ENCODE peak calls at places on chromosomes 11 and 22, in nine cellular contexts. L is right atrium auricular region; E is RWPE1; Z is stimulated activated CD8-positive, alpha-beta memory T cell treated with anti-CD3 and anti-CD28 coated beads, Interleukin-4, amount 100 ng/mL, for 4 hours; K is ELF-1; O is hippocampal formation; D is heart right ventricle; S is heart left ventricle; A is T follicular helper cell. P is an unnamed sample.

GRCh38 chr11:45017329-45017728 is 66.6 kb upstream of the TP53I11 start:
- DNase-seq in L (no peak), Z (no peak), K (peak; percentile 64), A (no peak), O (no peak), E (no peak), S (no peak), D (no peak), P (no peak)

GRCh38 chr22:35913925-35914324 is 114.7 kb downstream of the RBFOX2 start:
- DNase-seq in Z (no peak), S (no peak), A (no peak), K (no peak), E (no peak), O (no peak), D (no peak), L (no peak), P (no peak)

GRCh38 chr11:118176400-118177134 is at the start of gene SCN2B:
- DNase-seq in A (no peak), K (no peak), E (peak; percentile 41), L (no peak), O (no peak), S (no peak), D (no peak), Z (no peak), P (no peak)

GRCh38 chr11:3221408-3222002 is 2.9 kb upstream of the MRGPRG start:
- DNase-seq in Z (no peak), E (no peak), O (no peak), L (no peak), S (no peak), D (no peak), A (no peak), K (no peak), P (peak; percentile 39)

GRCh38 chr11:112533682-112534081 is 273.0 kb upstream of the PLET1 start:
- DNase-seq in Z (no peak), D (no peak), E (no peak), K (no peak), S (no peak), A (no peak), O (no peak), L (no peak), P (no peak)

GRCh38 chr11:106770489-106771100 is 247.7 kb downstream of the GUCY1A2 start:
- DNase-seq in E (no peak), L (no peak), A (no peak), O (no peak), D (no peak), S (no peak), K (no peak), Z (no peak), P (no peak)

GRCh38 chr11:67300256-67300755 is 3.0 kb upstream of the SSH3 start:
- DNase-seq in K (no peak), Z (no peak), A (no peak), D (no peak), E (no peak), S (no peak), L (no peak), O (no peak), P (no peak)

GRCh38 chr11:1714908-1715885 is 18.2 kb downstream of the KRTAP5-6 start:
- DNase-seq in A (no peak), Z (no peak), D (peak; percentile 23), O (no peak), K (no peak), L (no peak), E (no peak), S (peak; percentile 84), P (no peak)

GRCh38 chr22:17851754-17852153 is 77.5 kb upstream of the BID start:
- DNase-seq in Z (no peak), S (peak; percentile 94), L (peak; percentile 68), O (no peak), A (no peak), K (peak; percentile 34), D (peak; percentile 81), E (no peak), P (no peak)

GRCh38 chr22:23789121-23789520 is 2.4 kb downstream of the SMARCB1 start:
- DNase-seq in E (no peak), O (no peak), D (no peak), Z (no peak), L (no peak), A (no peak), S (no peak), K (no peak), P (no peak)

GRCh38 chr11:131311746-131312145 is 58.7 kb upstream of the NTM start:
- DNase-seq in O (no peak), L (no peak), Z (no peak), S (no peak), E (no peak), A (no peak), D (no peak), K (no peak), P (no peak)

GRCh38 chr11:57216463-57216862 is 20.6 kb downstream of the APLNR start:
- DNase-seq in S (no peak), E (no peak), Z (no peak), A (no peak), L (no peak), K (no peak), O (no peak), D (no peak), P (no peak)

GRCh38 chr22:37224757-37225420 is 12.6 kb upstream of the SSTR3 start:
- DNase-seq in A (no peak), E (no peak), K (no peak), L (no peak), S (no peak), O (no peak), D (no peak), Z (no peak), P (no peak)

GRCh38 chr22:28711820-28712777 is 29.5 kb downstream of the CHEK2 start:
- DNase-seq in S (no peak), Z (no peak), K (no peak), O (no peak), L (no peak), A (no peak), D (no peak), E (peak; percentile 59), P (no peak)

GRCh38 chr22:18133452-18133851 is 16.5 kb upstream of the USP18 start:
- DNase-seq in E (no peak), K (no peak), D (no peak), A (no peak), L (no peak), O (no peak), S (no peak), Z (no peak), P (no peak)

GRCh38 chr11:96267490-96268010 is 75.4 kb downstream of the MAML2 start:
- DNase-seq in D (no peak), O (no peak), A (no peak), Z (peak; percentile 20), S (no peak), E (no peak), L (no peak), K (no peak), P (no peak)

GRCh38 chr11:120096756-120097191 is 41.1 kb downstream of the TRIM29 start:
- DNase-seq in K (peak; percentile 87), E (no peak), A (no peak), O (no peak), Z (no peak), D (no peak), L (no peak), S (no peak), P (no peak)

GRCh38 chr22:25048659-25049657 is 96.4 kb downstream of the KIAA1671 start:
- DNase-seq in D (peak; percentile 63), Z (peak; percentile 46), A (peak; percentile 57), E (peak; percentile 54), S (peak; percentile 69), O (peak; percentile 45), L (peak; percentile 69), K (peak; percentile 70), P (peak; percentile 86)

GRCh38 chr11:13433437-13433836 is 29.6 kb downstream of the BTBD10 start:
- DNase-seq in K (no peak), Z (no peak), O (no peak), L (no peak), A (no peak), E (no peak), D (no peak), S (no peak), P (no peak)

GRCh38 chr11:21520244-21520643 is 672.6 kb upstream of the ANO5 start:
- DNase-seq in E (no peak), S (no peak), A (no peak), O (no peak), D (no peak), L (no peak), K (no peak), Z (no peak), P (no peak)

GRCh38 chr11:17588166-17588565 is 41.1 kb downstream of the OTOG start:
- DNase-seq in A (no peak), L (no peak), Z (no peak), E (no peak), S (no peak), D (no peak), O (no peak), K (no peak), P (no peak)

GRCh38 chr22:45533731-45534130 is 31.0 kb downstream of the FBLN1 start:
- DNase-seq in Z (no peak), L (no peak), K (no peak), E (no peak), A (no peak), D (no peak), O (no peak), S (no peak), P (no peak)

GRCh38 chr11:68326334-68327215 is 14.2 kb downstream of the LRP5 start:
- DNase-seq in D (no peak), O (no peak), L (no peak), K (no peak), S (no peak), E (no peak), Z (no peak), A (no peak), P (no peak)

GRCh38 chr22:21443057-21443734 is 24.0 kb upstream of the TMEM191C start:
- DNase-seq in A (no peak), S (peak; percentile 24), Z (no peak), E (no peak), K (no peak), O (no peak), D (peak; percentile 3), L (peak; percentile 46), P (no peak)

GRCh38 chr11:43738600-43739409 is 58.3 kb downstream of the HSD17B12 start:
- DNase-seq in S (no peak), D (peak; percentile 42), A (no peak), K (peak; percentile 88), L (no peak), O (no peak), Z (no peak), E (peak; percentile 32), P (no peak)

GRCh38 chr11:44456544-44457270 is 108.8 kb upstream of the CD82 start:
- DNase-seq in O (no peak), S (peak; percentile 44), L (no peak), K (peak; percentile 14), E (peak; percentile 10), D (no peak), Z (no peak), A (no peak), P (no peak)

GRCh38 chr11:64121637-64122410 is 44.1 kb downstream of the MACROD1 start:
- DNase-seq in E (peak; percentile 54), S (no peak), K (no peak), A (no peak), Z (no peak), L (no peak), O (no peak), D (no peak), P (no peak)

GRCh38 chr11:78424334-78425270 is 7.0 kb upstream of the GAB2 start:
- DNase-seq in Z (no peak), K (no peak), D (no peak), S (no peak), E (no peak), L (no peak), A (no peak), O (no peak), P (no peak)

GRCh38 chr11:43579171-43579918 is 101.2 kb upstream of the HSD17B12 start:
- DNase-seq in L (no peak), O (no peak), Z (no peak), D (no peak), K (peak; percentile 59), E (peak; percentile 30), S (no peak), A (no peak), P (peak; percentile 82)

GRCh38 chr11:83721286-83721685 is 435.1 kb upstream of the CCDC90B start:
- DNase-seq in A (no peak), Z (no peak), D (no peak), S (no peak), E (peak; percentile 11), O (no peak), K (no peak), L (no peak), P (no peak)

GRCh38 chr11:117868815-117869642 is 7.4 kb downstream of the FXYD6 start:
- DNase-seq in S (no peak), D (no peak), K (no peak), A (no peak), L (no peak), E (no peak), Z (no peak), O (no peak), P (no peak)

P was measured in D341Med.